ENCODE peak calls at places on chromosomes 4 and X, in nine cellular contexts. N, M, R, F, G, J, W, I and H are unnamed samples.

GRCh38 chrX:151984328-151984727 is 9.9 kb upstream of the GABRE start:
- DNase-seq in W (no peak), G (no peak), I (no peak), M (no peak), J (no peak), N (no peak), R (no peak), F (no peak), H (peak; percentile 83)

GRCh38 chr4:94758141-94758699 is 465 bp downstream of the BMPR1B start:
- DNase-seq in M (peak; percentile 31), G (no peak), W (no peak), N (peak; percentile 62), R (peak; percentile 21), F (no peak), J (no peak), I (peak; percentile 81), H (no peak)

GRCh38 chrX:53550756-53551463 is 116.7 kb upstream of the HSD17B10 start:
- DNase-seq in W (no peak), M (no peak), G (no peak), J (no peak), I (no peak), F (no peak), N (no peak), R (no peak), H (no peak)

GRCh38 chrX:50211510-50211909 is 6.9 kb downstream of the CCNB3 start:
- DNase-seq in F (no peak), J (no peak), R (no peak), M (no peak), G (no peak), I (no peak), N (no peak), W (no peak), H (peak; percentile 17)

GRCh38 chr4:177480796-177481195 is 38.6 kb upstream of the AGA start:
- DNase-seq in N (no peak), F (no peak), W (no peak), I (no peak), M (no peak), R (no peak), J (no peak), G (no peak), H (peak; percentile 93)

GRCh38 chr4:139704915-139705485 is 39.4 kb downstream of the MGST2 start:
- DNase-seq in M (no peak), J (no peak), N (no peak), G (no peak), R (no peak), W (no peak), F (no peak), I (no peak), H (peak; percentile 22)

GRCh38 chrX:456925-457768 is 70.4 kb upstream of the PPP2R3B start:
- DNase-seq in N (no peak), J (no peak), W (no peak), G (no peak), R (no peak), F (no peak), I (no peak), M (no peak), H (no peak)

GRCh38 chr4:90118547-90119211 is 8.5 kb upstream of the CCSER1 start:
- DNase-seq in J (no peak), G (no peak), I (no peak), R (no peak), N (no peak), F (no peak), M (no peak), W (no peak), H (no peak)